ENCODE peak calls at places on chromosome 21, in eight cellular contexts. One of them, this sample, is unnamed.

GRCh38 chr21:41322496-41323382 is 6.1 kb downstream of the FAM3B start:
- DNase-seq in GM13977: no peak
- DNase-seq in NCI-H1092: no peak
- DNase-seq in immature natural killer cell: no peak
- DNase-seq in COR-L47: no peak
- DNase-seq in AG10803: no peak
- DNase-seq in non-pigmented ciliary epithelial cell: no peak
- DNase-seq in NCI-H510A treated with DMSO at 0.1 percent for 48 hours: peak
- DNase-seq in this sample: no peak

GRCh38 chr21:45051580-45052434 is 22.6 kb upstream of the ADARB1 start:
- DNase-seq in GM13977: no peak
- DNase-seq in NCI-H1092: no peak
- DNase-seq in immature natural killer cell: no peak
- DNase-seq in COR-L47: no peak
- DNase-seq in AG10803: no peak
- DNase-seq in non-pigmented ciliary epithelial cell: no peak
- DNase-seq in NCI-H510A treated with DMSO at 0.1 percent for 48 hours: no peak
- DNase-seq in this sample: no peak

GRCh38 chr21:27258222-27258621 is 291.3 kb upstream of the ADAMTS5 start:
- DNase-seq in GM13977: no peak
- DNase-seq in NCI-H1092: no peak
- DNase-seq in immature natural killer cell: no peak
- DNase-seq in COR-L47: no peak
- DNase-seq in AG10803: no peak
- DNase-seq in non-pigmented ciliary epithelial cell: no peak
- DNase-seq in NCI-H510A treated with DMSO at 0.1 percent for 48 hours: no peak
- DNase-seq in this sample: no peak

GRCh38 chr21:38917045-38917774 is 111.5 kb downstream of the ETS2 start:
- DNase-seq in GM13977: no peak
- DNase-seq in NCI-H1092: peak
- DNase-seq in immature natural killer cell: no peak
- DNase-seq in COR-L47: peak
- DNase-seq in AG10803: no peak
- DNase-seq in non-pigmented ciliary epithelial cell: no peak
- DNase-seq in NCI-H510A treated with DMSO at 0.1 percent for 48 hours: peak
- DNase-seq in this sample: no peak

GRCh38 chr21:41316641-41317392 is at the start of gene FAM3B:
- DNase-seq in GM13977: no peak
- DNase-seq in NCI-H1092: peak
- DNase-seq in immature natural killer cell: no peak
- DNase-seq in COR-L47: peak
- DNase-seq in AG10803: no peak
- DNase-seq in non-pigmented ciliary epithelial cell: no peak
- DNase-seq in NCI-H510A treated with DMSO at 0.1 percent for 48 hours: peak
- DNase-seq in this sample: no peak

GRCh38 chr21:43312751-43313169 is 114.2 kb downstream of the SIK1 start:
- DNase-seq in GM13977: no peak
- DNase-seq in NCI-H1092: no peak
- DNase-seq in immature natural killer cell: no peak
- DNase-seq in COR-L47: peak
- DNase-seq in AG10803: no peak
- DNase-seq in non-pigmented ciliary epithelial cell: no peak
- DNase-seq in NCI-H510A treated with DMSO at 0.1 percent for 48 hours: peak
- DNase-seq in this sample: no peak

GRCh38 chr21:16071082-16071481 is 341.3 kb downstream of the USP25 start:
- DNase-seq in GM13977: no peak
- DNase-seq in NCI-H1092: peak
- DNase-seq in immature natural killer cell: no peak
- DNase-seq in COR-L47: peak
- DNase-seq in AG10803: peak
- DNase-seq in non-pigmented ciliary epithelial cell: no peak
- DNase-seq in NCI-H510A treated with DMSO at 0.1 percent for 48 hours: no peak
- DNase-seq in this sample: no peak

GRCh38 chr21:22476726-22477646 is 1478.8 kb downstream of the NCAM2 start:
- DNase-seq in GM13977: no peak
- DNase-seq in NCI-H1092: no peak
- DNase-seq in immature natural killer cell: no peak
- DNase-seq in COR-L47: no peak
- DNase-seq in AG10803: no peak
- DNase-seq in non-pigmented ciliary epithelial cell: no peak
- DNase-seq in NCI-H510A treated with DMSO at 0.1 percent for 48 hours: no peak
- DNase-seq in this sample: no peak

GRCh38 chr21:17472592-17473271 is 40.1 kb upstream of the CXADR start:
- DNase-seq in GM13977: no peak
- DNase-seq in NCI-H1092: no peak
- DNase-seq in immature natural killer cell: no peak
- DNase-seq in COR-L47: no peak
- DNase-seq in AG10803: no peak
- DNase-seq in non-pigmented ciliary epithelial cell: no peak
- DNase-seq in NCI-H510A treated with DMSO at 0.1 percent for 48 hours: no peak
- DNase-seq in this sample: no peak

GRCh38 chr21:34771512-34772028 is 102.8 kb downstream of the CLIC6 start:
- DNase-seq in GM13977: no peak
- DNase-seq in NCI-H1092: no peak
- DNase-seq in immature natural killer cell: no peak
- DNase-seq in COR-L47: no peak
- DNase-seq in AG10803: peak
- DNase-seq in non-pigmented ciliary epithelial cell: no peak
- DNase-seq in NCI-H510A treated with DMSO at 0.1 percent for 48 hours: no peak
- DNase-seq in this sample: no peak

GRCh38 chr21:28601708-28602107 is 391.0 kb downstream of the LTN1 start:
- DNase-seq in GM13977: no peak
- DNase-seq in NCI-H1092: no peak
- DNase-seq in immature natural killer cell: no peak
- DNase-seq in COR-L47: no peak
- DNase-seq in AG10803: peak
- DNase-seq in non-pigmented ciliary epithelial cell: no peak
- DNase-seq in NCI-H510A treated with DMSO at 0.1 percent for 48 hours: no peak
- DNase-seq in this sample: no peak

GRCh38 chr21:36825683-36826082 is 126.8 kb downstream of the SIM2 start:
- DNase-seq in GM13977: no peak
- DNase-seq in NCI-H1092: no peak
- DNase-seq in immature natural killer cell: no peak
- DNase-seq in COR-L47: peak
- DNase-seq in AG10803: no peak
- DNase-seq in non-pigmented ciliary epithelial cell: no peak
- DNase-seq in NCI-H510A treated with DMSO at 0.1 percent for 48 hours: peak
- DNase-seq in this sample: peak

GRCh38 chr21:17463441-17463840 is 49.4 kb upstream of the CXADR start:
- DNase-seq in GM13977: no peak
- DNase-seq in NCI-H1092: no peak
- DNase-seq in immature natural killer cell: no peak
- DNase-seq in COR-L47: no peak
- DNase-seq in AG10803: peak
- DNase-seq in non-pigmented ciliary epithelial cell: peak
- DNase-seq in NCI-H510A treated with DMSO at 0.1 percent for 48 hours: no peak
- DNase-seq in this sample: no peak

GRCh38 chr21:46056450-46056903 is 41.4 kb upstream of the COL6A2 start:
- DNase-seq in GM13977: no peak
- DNase-seq in NCI-H1092: no peak
- DNase-seq in immature natural killer cell: no peak
- DNase-seq in COR-L47: no peak
- DNase-seq in AG10803: peak
- DNase-seq in non-pigmented ciliary epithelial cell: no peak
- DNase-seq in NCI-H510A treated with DMSO at 0.1 percent for 48 hours: no peak
- DNase-seq in this sample: no peak

GRCh38 chr21:46078322-46078981 is 19.5 kb upstream of the COL6A2 start:
- DNase-seq in GM13977: no peak
- DNase-seq in NCI-H1092: no peak
- DNase-seq in immature natural killer cell: no peak
- DNase-seq in COR-L47: no peak
- DNase-seq in AG10803: peak
- DNase-seq in non-pigmented ciliary epithelial cell: no peak
- DNase-seq in NCI-H510A treated with DMSO at 0.1 percent for 48 hours: no peak
- DNase-seq in this sample: no peak

GRCh38 chr21:14956826-14957225 is 108.0 kb downstream of the NRIP1 start:
- DNase-seq in GM13977: no peak
- DNase-seq in NCI-H1092: no peak
- DNase-seq in immature natural killer cell: no peak
- DNase-seq in COR-L47: no peak
- DNase-seq in AG10803: peak
- DNase-seq in non-pigmented ciliary epithelial cell: peak
- DNase-seq in NCI-H510A treated with DMSO at 0.1 percent for 48 hours: no peak
- DNase-seq in this sample: no peak

GRCh38 chr21:45335151-45335760 is 47.6 kb upstream of the POFUT2 start:
- DNase-seq in GM13977: no peak
- DNase-seq in NCI-H1092: no peak
- DNase-seq in immature natural killer cell: no peak
- DNase-seq in COR-L47: no peak
- DNase-seq in AG10803: no peak
- DNase-seq in non-pigmented ciliary epithelial cell: no peak
- DNase-seq in NCI-H510A treated with DMSO at 0.1 percent for 48 hours: no peak
- DNase-seq in this sample: no peak

GRCh38 chr21:38740131-38740530 is 65.6 kb upstream of the ETS2 start:
- DNase-seq in GM13977: no peak
- DNase-seq in NCI-H1092: no peak
- DNase-seq in immature natural killer cell: no peak
- DNase-seq in COR-L47: no peak
- DNase-seq in AG10803: no peak
- DNase-seq in non-pigmented ciliary epithelial cell: no peak
- DNase-seq in NCI-H510A treated with DMSO at 0.1 percent for 48 hours: no peak
- DNase-seq in this sample: no peak

GRCh38 chr21:45352621-45353125 is 52.3 kb upstream of the COL18A1 start:
- DNase-seq in GM13977: no peak
- DNase-seq in NCI-H1092: no peak
- DNase-seq in immature natural killer cell: no peak
- DNase-seq in COR-L47: no peak
- DNase-seq in AG10803: no peak
- DNase-seq in non-pigmented ciliary epithelial cell: no peak
- DNase-seq in NCI-H510A treated with DMSO at 0.1 percent for 48 hours: no peak
- DNase-seq in this sample: no peak

GRCh38 chr21:45767071-45768006 is 123.8 kb downstream of the PCBP3 start:
- DNase-seq in GM13977: no peak
- DNase-seq in NCI-H1092: no peak
- DNase-seq in immature natural killer cell: no peak
- DNase-seq in COR-L47: no peak
- DNase-seq in AG10803: peak
- DNase-seq in non-pigmented ciliary epithelial cell: no peak
- DNase-seq in NCI-H510A treated with DMSO at 0.1 percent for 48 hours: no peak
- DNase-seq in this sample: peak

GRCh38 chr21:21612446-21612845 is 614.2 kb downstream of the NCAM2 start:
- DNase-seq in GM13977: no peak
- DNase-seq in NCI-H1092: no peak
- DNase-seq in immature natural killer cell: no peak
- DNase-seq in COR-L47: no peak
- DNase-seq in AG10803: peak
- DNase-seq in non-pigmented ciliary epithelial cell: peak
- DNase-seq in NCI-H510A treated with DMSO at 0.1 percent for 48 hours: no peak
- DNase-seq in this sample: no peak

GRCh38 chr21:25639167-25639921 is at the start of gene JAM2:
- DNase-seq in GM13977: peak
- DNase-seq in NCI-H1092: peak
- DNase-seq in immature natural killer cell: peak
- DNase-seq in COR-L47: peak
- DNase-seq in AG10803: peak
- DNase-seq in non-pigmented ciliary epithelial cell: no peak
- DNase-seq in NCI-H510A treated with DMSO at 0.1 percent for 48 hours: no peak
- DNase-seq in this sample: peak

This sample was measured in Jurkat, Clone E6-1.